ENCODE peak calls at places on chromosome 11, in four cellular contexts. One of them, this sample, is unnamed.

GRCh38 chr11:8285228-8285627 is 21.6 kb upstream of the LMO1 start:
- DNase-seq in posterior cingulate gyrus: no peak
- DNase-seq in T-helper 9 cell: no peak
- DNase-seq in foreskin fibroblast: no peak
- DNase-seq in this sample: no peak

GRCh38 chr11:4926607-4927006 is 2.5 kb upstream of the OR51G1 start:
- DNase-seq in posterior cingulate gyrus: no peak
- DNase-seq in T-helper 9 cell: no peak
- DNase-seq in foreskin fibroblast: peak; percentile 2
- DNase-seq in this sample: no peak

GRCh38 chr11:118048472-118049370 is 28.2 kb upstream of the TMPRSS4 start:
- DNase-seq in posterior cingulate gyrus: no peak
- DNase-seq in T-helper 9 cell: no peak
- DNase-seq in foreskin fibroblast: no peak
- DNase-seq in this sample: no peak

GRCh38 chr11:122850076-122850631 is 11.9 kb downstream of the CRTAM start:
- DNase-seq in posterior cingulate gyrus: no peak
- DNase-seq in T-helper 9 cell: no peak
- DNase-seq in foreskin fibroblast: peak; percentile 44
- DNase-seq in this sample: peak; percentile 85

GRCh38 chr11:13679768-13680167 is 11.3 kb downstream of the FAR1 start:
- DNase-seq in posterior cingulate gyrus: no peak
- DNase-seq in T-helper 9 cell: no peak
- DNase-seq in foreskin fibroblast: no peak
- DNase-seq in this sample: no peak

GRCh38 chr11:34243620-34244493 is 114.0 kb downstream of the ABTB2 start:
- DNase-seq in posterior cingulate gyrus: no peak
- DNase-seq in T-helper 9 cell: no peak
- DNase-seq in foreskin fibroblast: peak; percentile 43
- DNase-seq in this sample: peak; percentile 69

GRCh38 chr11:6300325-6300724 is 20.0 kb downstream of the CAVIN3 start:
- DNase-seq in posterior cingulate gyrus: no peak
- DNase-seq in T-helper 9 cell: no peak
- DNase-seq in foreskin fibroblast: no peak
- DNase-seq in this sample: no peak

GRCh38 chr11:35073691-35074382 is 65.1 kb upstream of the CD44 start:
- DNase-seq in posterior cingulate gyrus: no peak
- DNase-seq in T-helper 9 cell: no peak
- DNase-seq in foreskin fibroblast: no peak
- DNase-seq in this sample: no peak

GRCh38 chr11:116471608-116472007 is 301.2 kb downstream of the BUD13 start:
- DNase-seq in posterior cingulate gyrus: no peak
- DNase-seq in T-helper 9 cell: no peak
- DNase-seq in foreskin fibroblast: peak; percentile 1
- DNase-seq in this sample: no peak